ENCODE peak calls at places on chromosomes 2 and 18, in nine cellular contexts. Q is sigmoid colon, H is tibial nerve, Y is psoas muscle, W is transverse colon, R is left lung, D is mammary epithelial cell, V is colonic mucosa, X is ascending aorta. T is an unnamed sample.

GRCh38 chr2:72214429-72215143 is 66.9 kb upstream of the CYP26B1 start:
- DNase-seq in W (no peak), Y (no peak), R (no peak), X (no peak), H (no peak), V (no peak), Q (no peak), D (peak; percentile 48), T (no peak)

GRCh38 chr2:26997394-26997793 is 27.0 kb downstream of the MAPRE3 start:
- DNase-seq in H (no peak), Y (no peak), V (no peak), W (no peak), Q (no peak), X (no peak), R (no peak), D (no peak), T (no peak)

GRCh38 chr2:67108231-67108630 is 288.9 kb upstream of the ETAA1 start:
- DNase-seq in D (peak; percentile 27), Q (no peak), X (no peak), Y (no peak), R (no peak), H (no peak), W (no peak), V (no peak), T (no peak)

GRCh38 chr2:176552456-176553135 is 283.4 kb downstream of the MTX2 start:
- DNase-seq in W (no peak), Q (no peak), H (no peak), V (no peak), X (no peak), Y (no peak), R (no peak), D (peak; percentile 45), T (no peak)

GRCh38 chr2:171787333-171788072 is 100.2 kb downstream of the DYNC1I2 start:
- DNase-seq in Y (no peak), R (no peak), Q (no peak), V (no peak), W (no peak), X (no peak), D (no peak), H (no peak), T (no peak)

GRCh38 chr18:55587341-55588000 is 521 bp downstream of the TCF4 start:
- DNase-seq in H (peak; percentile 26), V (peak; percentile 18), Y (no peak), D (peak; percentile 12), W (no peak), X (no peak), Q (no peak), R (no peak), T (peak; percentile 37)

GRCh38 chr2:172701250-172701649 is 34.4 kb upstream of the RAPGEF4 start:
- DNase-seq in X (no peak), D (peak; percentile 94), Q (no peak), Y (no peak), R (no peak), W (no peak), H (no peak), V (no peak), T (no peak)

GRCh38 chr2:83971547-83971946 is 487.5 kb downstream of the SUCLG1 start:
- DNase-seq in R (no peak), V (no peak), D (no peak), Y (no peak), Q (no peak), H (no peak), X (no peak), W (no peak), T (peak; percentile 19)

GRCh38 chr2:8583400-8584173 is 98.3 kb upstream of the ID2 start:
- DNase-seq in Y (peak; percentile 94), D (no peak), R (peak; percentile 99), X (peak; percentile 95), V (peak; percentile 100), H (peak; percentile 85), Q (peak; percentile 98), W (peak; percentile 99), T (peak; percentile 96)

GRCh38 chr2:127197475-127198385 is 22.4 kb downstream of the CYP27C1 start:
- DNase-seq in Q (no peak), Y (peak; percentile 84), W (peak; percentile 77), R (peak; percentile 91), X (no peak), H (peak; percentile 41), V (peak; percentile 82), D (no peak), T (peak; percentile 84)

GRCh38 chr2:67322361-67323001 is 74.7 kb upstream of the ETAA1 start:
- DNase-seq in D (peak; percentile 73), W (peak; percentile 14), H (no peak), Q (peak; percentile 81), Y (no peak), R (no peak), X (peak; percentile 77), V (peak; percentile 29), T (peak; percentile 48)

GRCh38 chr18:45690975-45691815 is 32.8 kb upstream of the SLC14A1 start:
- DNase-seq in Q (peak; percentile 80), V (peak; percentile 75), W (peak; percentile 79), R (peak; percentile 82), D (peak; percentile 66), X (peak; percentile 87), H (peak; percentile 82), Y (peak; percentile 78), T (peak; percentile 86)

GRCh38 chr18:28512357-28512756 is 335.4 kb upstream of the CDH2 start:
- DNase-seq in R (no peak), Q (no peak), V (no peak), W (no peak), D (peak; percentile 12), X (no peak), H (no peak), Y (no peak), T (no peak)

GRCh38 chr2:232328038-232328435 is 50.5 kb upstream of the ALPP start:
- DNase-seq in R (no peak), W (no peak), Q (peak; percentile 50), Y (no peak), H (no peak), X (no peak), V (no peak), D (peak; percentile 25), T (no peak)
- TF ChIP-seq CTCF in R (no peak), W (no peak), Q (no peak), Y (no peak), H (no peak), X (no peak), V (no peak), D (peak; percentile 44), T (no peak)

DNA sequence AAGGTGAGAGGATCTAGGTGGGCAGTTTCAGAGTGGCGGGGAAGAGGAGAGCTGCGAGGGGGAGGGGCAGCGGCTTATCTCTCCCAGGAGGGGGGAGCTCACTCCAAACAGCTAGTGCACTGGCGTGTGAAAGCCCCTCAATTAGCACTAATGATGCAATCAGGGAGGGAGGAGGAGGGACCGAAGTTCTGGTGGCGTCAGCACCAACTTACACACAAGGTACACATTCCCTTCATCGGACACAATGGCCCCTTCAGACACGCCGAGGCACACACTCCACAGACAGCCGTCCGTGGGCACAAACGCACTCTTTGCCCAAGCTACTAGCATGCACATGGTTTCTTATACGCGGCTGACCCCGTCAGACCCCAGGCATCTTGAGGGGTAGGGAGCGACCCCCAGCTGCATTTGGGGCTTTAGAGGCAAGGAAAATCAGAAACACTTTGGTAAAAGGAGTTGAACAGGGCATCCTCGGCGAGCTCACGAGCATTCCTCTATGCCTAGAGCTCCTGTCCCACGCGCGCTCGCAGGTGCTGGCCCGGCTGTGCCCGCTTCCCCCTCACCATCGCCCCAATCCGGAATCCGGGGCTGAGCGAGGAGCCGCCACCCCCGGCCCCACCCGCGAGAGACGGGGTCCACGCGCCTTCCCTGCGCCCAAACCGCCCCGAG is 868 bp upstream of the PKDCC start:
- DNase-seq in Y (no peak), W (no peak), X (peak; percentile 68), Q (peak; percentile 72), V (no peak), H (peak; percentile 56), D (no peak), R (no peak), T (peak; percentile 80)
- H3K4me3 ChIP-seq in Y (peak overlapping the region; percentile 90), W (peak overlapping the region; percentile 82), X (peak overlapping the region; percentile 84), Q (peak overlapping the region; percentile 75), V (peak overlapping the region; percentile 43), H (peak overlapping the region; percentile 74), D (no peak overlapping the region), R (peak overlapping the region; percentile 52), T (peak overlapping the region; percentile 62)

GRCh38 chr2:143128681-143129580 is at the start of gene ARHGAP15:
- DNase-seq in W (peak; percentile 39), Y (no peak), H (no peak), X (no peak), D (no peak), Q (no peak), V (peak; percentile 32), R (peak; percentile 69), T (no peak)

GRCh38 chr2:143132360-143132759 is 3.1 kb downstream of the ARHGAP15 start:
- DNase-seq in D (no peak), Y (no peak), W (no peak), Q (no peak), X (no peak), R (peak; percentile 35), H (no peak), V (no peak), T (no peak)

GRCh38 chr2:143133783-143134182 is 4.6 kb downstream of the ARHGAP15 start:
- DNase-seq in R (no peak), X (no peak), H (no peak), D (no peak), Y (no peak), Q (no peak), V (no peak), W (no peak), T (no peak)
- H3K27ac ChIP-seq in R (no peak overlapping the region), X (no peak overlapping the region), H (no peak overlapping the region), D (no peak overlapping the region), Y (no peak overlapping the region), Q (no peak overlapping the region), V (no peak overlapping the region), W (no peak overlapping the region), T (no peak overlapping the region)

DNA sequence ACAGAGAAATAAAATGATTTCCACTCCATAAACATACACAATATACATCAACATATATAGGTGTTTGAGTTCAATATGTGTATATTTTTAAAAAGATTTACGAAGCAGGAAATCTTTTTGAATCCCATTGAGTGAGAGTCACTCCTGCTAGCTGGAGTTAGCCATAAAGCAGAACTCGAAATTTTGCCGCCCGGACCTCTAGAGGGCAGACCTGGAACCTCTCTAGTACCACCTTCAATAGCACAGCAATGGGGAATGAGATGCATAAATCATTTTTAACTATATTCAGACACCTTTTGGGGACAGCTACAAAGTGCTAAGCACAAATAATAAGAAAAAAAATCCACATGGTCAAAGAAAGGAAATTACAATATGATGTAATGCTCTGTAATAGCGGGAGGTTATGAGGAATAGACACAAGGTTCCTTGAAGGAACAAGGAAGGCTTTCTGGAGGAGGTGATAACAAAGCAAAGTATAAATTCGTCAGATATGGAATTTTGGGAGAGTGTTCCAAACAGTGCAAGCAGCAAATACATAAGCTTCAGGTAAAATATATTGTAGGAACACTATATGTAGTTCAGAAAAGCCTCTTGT is 533.4 kb downstream of the ERBB4 start:
- DNase-seq in D (peak; percentile 20), H (no peak), Y (no peak), X (no peak), Q (no peak), W (no peak), R (no peak), V (peak; percentile 20), T (peak; percentile 64)
- TF ChIP-seq CTCF in D (peak; percentile 73), H (peak; percentile 6), Y (peak; percentile 21), X (no peak), Q (no peak), W (no peak), R (no peak), V (no peak), T (peak; percentile 57)

T was measured in hepatocyte.